ENCODE peak calls at places on chromosomes 11 and 22, in four cellular contexts. J, P, N and Q are unnamed samples.

GRCh38 chr11:8566613-8567210 is 27.3 kb downstream of the STK33 start:
- DNase-seq in P (no peak), J (no peak), N (peak; percentile 48), Q (peak; percentile 8)

GRCh38 chr22:21688706-21689381 is 23.0 kb downstream of the PPIL2 start:
- DNase-seq in N (no peak), P (no peak), J (no peak), Q (no peak)

GRCh38 chr11:73478737-73479347 is 102.6 kb downstream of the RELT start:
- DNase-seq in J (no peak), P (no peak), N (peak; percentile 43), Q (peak; percentile 58)

GRCh38 chr22:45893516-45893915 is 83.4 kb downstream of the WNT7B start:
- DNase-seq in P (no peak), J (no peak), N (no peak), Q (no peak)

GRCh38 chr22:47115518-47115890 is 353.1 kb downstream of the TBC1D22A start:
- DNase-seq in P (no peak), J (no peak), N (no peak), Q (no peak)

GRCh38 chr22:43532301-43533050 is 120.7 kb downstream of the MPPED1 start:
- DNase-seq in P (no peak), J (no peak), N (no peak), Q (no peak)

GRCh38 chr11:959608-960007 is 33.9 kb downstream of the AP2A2 start:
- DNase-seq in J (no peak), N (no peak), P (no peak), Q (no peak)

GRCh38 chr11:34724973-34725372 is 104.1 kb downstream of the EHF start:
- DNase-seq in N (no peak), J (no peak), P (no peak), Q (no peak)

GRCh38 chr11:113481226-113481625 is 6.0 kb upstream of the DRD2 start:
- DNase-seq in N (no peak), J (no peak), P (no peak), Q (no peak)

GRCh38 chr22:38124236-38124974 is 13.9 kb upstream of the BAIAP2L2 start:
- DNase-seq in J (no peak), N (no peak), P (no peak), Q (no peak)